ENCODE peak calls at places on chromosomes 16 and 17, in ten cellular contexts. C, H, X, M, S, I, E, Q, U and O are unnamed samples.

GRCh38 chr16:57648590-57649442 is 19.3 kb upstream of the ADGRG3 start:
- DNase-seq in C (peak; percentile 67), H (peak; percentile 63), X (peak; percentile 72), M (peak; percentile 86), S (peak; percentile 86), I (peak; percentile 76), E (peak; percentile 58), Q (peak; percentile 62), U (peak; percentile 92), O (peak; percentile 96)

GRCh38 chr17:42310281-42311156 is 22.2 kb downstream of the STAT5A start:
- DNase-seq in C (no peak), H (no peak), X (no peak), M (no peak), S (no peak), I (no peak), E (no peak), Q (no peak), U (no peak), O (peak; percentile 65)

GRCh38 chr17:43003542-43004172 is 2.9 kb upstream of the IFI35 start:
- DNase-seq in C (no peak), H (no peak), X (no peak), M (no peak), S (no peak), I (no peak), E (no peak), Q (no peak), U (no peak), O (no peak)

GRCh38 chr17:72370819-72371218 is 250.0 kb downstream of the SOX9 start:
- DNase-seq in C (no peak), H (peak; percentile 27), X (no peak), M (no peak), S (no peak), I (no peak), E (no peak), Q (no peak), U (no peak), O (no peak)

GRCh38 chr16:1424028-1424427 is 3.5 kb upstream of the UQCC4 start:
- DNase-seq in C (no peak), H (no peak), X (no peak), M (no peak), S (no peak), I (no peak), E (no peak), Q (no peak), U (no peak), O (no peak)

GRCh38 chr16:87855852-87856715 is 13.2 kb downstream of the SLC7A5 start:
- DNase-seq in C (no peak), H (peak; percentile 27), X (peak; percentile 60), M (peak; percentile 82), S (peak; percentile 71), I (peak; percentile 50), E (no peak), Q (peak; percentile 49), U (peak; percentile 80), O (peak; percentile 85)

GRCh38 chr16:1094601-1095449 is 1.2 kb downstream of the C1QTNF8 start:
- DNase-seq in C (no peak), H (no peak), X (no peak), M (no peak), S (no peak), I (no peak), E (no peak), Q (no peak), U (no peak), O (no peak)

GRCh38 chr17:11557727-11558452 is 40.4 kb upstream of the DNAH9 start:
- DNase-seq in C (no peak), H (no peak), X (no peak), M (peak; percentile 48), S (no peak), I (no peak), E (no peak), Q (no peak), U (no peak), O (no peak)